ENCODE peak calls at places on chromosomes 2 and 18, in five cellular contexts. P is SK-N-SH, Q is HCT116, S is HepG2, I is GM12878. T is an unnamed sample.

GRCh38 chr18:2906522-2907458 is 60.0 kb downstream of the EMILIN2 start:
- DNase-seq in P (peak), S (peak), Q (no peak), I (no peak), T (no peak)

GRCh38 chr18:43170586-43170985 is 55.1 kb upstream of the RIT2 start:
- DNase-seq in Q (no peak), I (no peak), S (no peak), P (no peak), T (no peak)

GRCh38 chr18:23718731-23719130 is 29.5 kb downstream of the LAMA3 start:
- DNase-seq in Q (no peak), S (no peak), P (no peak), I (no peak), T (no peak)

GRCh38 chr18:75008186-75008585 is 200.8 kb downstream of the PTGR3 start:
- DNase-seq in Q (no peak), S (no peak), I (no peak), P (no peak), T (no peak)

GRCh38 chr2:240615830-240616547 is 9.3 kb upstream of the GPR35 start:
- DNase-seq in S (no peak), Q (no peak), P (peak), I (no peak), T (no peak)

GRCh38 chr18:69689081-69689759 is 258.5 kb downstream of the CD226 start:
- DNase-seq in S (no peak), Q (no peak), P (no peak), I (no peak), T (no peak)

GRCh38 chr2:99911711-99912110 is 230.7 kb downstream of the AFF3 start:
- DNase-seq in P (no peak), Q (no peak), I (no peak), S (no peak), T (no peak)

GRCh38 chr2:19235308-19235707 is 123.1 kb downstream of the OSR1 start:
- DNase-seq in Q (no peak), S (no peak), I (no peak), P (no peak), T (no peak)

GRCh38 chr2:5360081-5360480 is 332.1 kb upstream of the SOX11 start:
- DNase-seq in I (no peak), P (no peak), S (no peak), Q (no peak), T (no peak)

GRCh38 chr2:108215794-108216211 is 24.0 kb upstream of the SULT1C3 start:
- DNase-seq in S (peak), P (no peak), Q (peak), I (no peak), T (peak)

GRCh38 chr2:37020212-37020886 is 54.0 kb upstream of the STRN start:
- DNase-seq in Q (no peak), S (no peak), I (no peak), P (peak), T (no peak)

GRCh38 chr18:73975266-73975665 is 172.4 kb downstream of the FBXO15 start:
- DNase-seq in S (no peak), I (no peak), Q (no peak), P (no peak), T (no peak)

GRCh38 chr18:43574974-43575373 is 297.7 kb upstream of the SYT4 start:
- DNase-seq in S (no peak), Q (no peak), I (no peak), P (no peak), T (no peak)

GRCh38 chr2:233217892-233218377 is 33.5 kb upstream of the ATG16L1 start:
- DNase-seq in P (no peak), Q (no peak), S (no peak), I (no peak), T (no peak)

GRCh38 chr2:118846667-118847446 is 591 bp downstream of the EN1 start:
- DNase-seq in P (peak), I (no peak), S (no peak), Q (no peak), T (no peak)

GRCh38 chr2:25338401-25338800 is 3.3 kb downstream of the DNMT3A start:
- DNase-seq in I (no peak), S (no peak), Q (no peak), P (peak), T (no peak)

GRCh38 chr18:6482198-6482977 is 67.7 kb upstream of the L3MBTL4 start:
- DNase-seq in I (no peak), P (peak), Q (no peak), S (peak), T (no peak)

GRCh38 chr2:46917628-46918027 is 2.0 kb upstream of the MCFD2 start:
- DNase-seq in I (peak), P (no peak), S (no peak), Q (no peak), T (no peak)

GRCh38 chr18:75827781-75828274 is 400.3 kb upstream of the SMIM21 start:
- DNase-seq in P (no peak), S (no peak), I (no peak), Q (no peak), T (no peak)

GRCh38 chr18:46301081-46301480 is 196.9 kb downstream of the HAUS1 start:
- DNase-seq in Q (no peak), S (no peak), I (no peak), P (no peak), T (no peak)

GRCh38 chr2:45494275-45494977 is 116.6 kb downstream of the SRBD1 start:
- DNase-seq in I (peak), P (peak), Q (peak), S (peak), T (peak)

GRCh38 chr2:134167015-134167414 is 86.9 kb upstream of the MGAT5 start:
- DNase-seq in I (no peak), S (no peak), P (no peak), Q (peak), T (no peak)

GRCh38 chr2:220373878-220374277 is 746.4 kb downstream of the SLC4A3 start:
- DNase-seq in Q (no peak), S (no peak), P (no peak), I (no peak), T (no peak)
- TF ChIP-seq JUND in Q (no peak), S (no peak), P (no peak), I (no peak), T (no peak)

DNA sequence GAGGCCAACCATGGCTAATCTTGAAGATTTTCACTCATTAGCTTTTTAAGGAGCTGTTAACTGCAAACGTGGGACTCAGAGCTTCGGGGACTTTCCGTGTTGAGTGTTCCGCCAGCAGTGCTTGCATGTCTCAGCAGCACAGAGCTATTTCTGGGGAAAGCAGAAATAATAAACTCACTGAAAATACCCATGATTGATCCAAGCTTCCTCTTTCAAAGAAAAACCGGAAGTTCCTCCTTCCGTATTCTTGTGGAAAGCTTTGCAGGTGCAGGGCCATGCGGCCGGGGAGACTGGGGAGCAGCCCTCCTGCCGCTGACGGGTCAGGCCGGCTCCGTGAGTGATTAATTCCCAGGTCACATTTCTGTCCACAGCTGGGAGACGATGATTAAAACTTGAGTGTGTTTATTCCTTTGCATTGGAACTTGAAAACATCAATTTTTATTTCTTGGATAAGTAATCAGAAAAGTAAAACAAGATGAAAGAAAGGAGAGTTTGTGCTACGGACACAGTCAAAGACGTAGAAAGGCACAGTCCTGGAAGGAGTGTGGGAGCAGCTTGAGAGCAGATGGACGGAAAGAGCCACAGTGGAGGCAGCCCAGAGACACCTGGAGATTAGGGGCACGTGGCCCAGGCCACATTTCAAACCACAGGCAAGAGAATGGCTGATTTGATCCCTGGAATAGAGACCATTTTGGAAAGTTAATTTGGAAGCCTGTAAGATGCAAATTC is 54.2 kb upstream of the CTDP1 start:
- DNase-seq in Q (no peak), I (peak), S (no peak), P (no peak), T (no peak)
- TF ChIP-seq JUND in Q (no peak), I (no peak), S (no peak), P (no peak), T (no peak)

GRCh38 chr2:105929506-105929905 is 184.8 kb downstream of the NCK2 start:
- DNase-seq in Q (no peak), P (peak), S (no peak), I (no peak), T (no peak)
- TF ChIP-seq JUND in Q (no peak), P (no peak), S (no peak), I (no peak), T (no peak)

GRCh38 chr2:70685771-70686171 is 82.2 kb downstream of the ADD2 start:
- DNase-seq in S (no peak), Q (no peak), P (no peak), I (no peak), T (no peak)
- TF ChIP-seq JUND in S (no peak), Q (no peak), P (no peak), I (no peak), T (no peak)

GRCh38 chr2:60643747-60644146 is 90.3 kb upstream of the BCL11A start:
- DNase-seq in P (no peak), S (no peak), Q (no peak), I (no peak), T (no peak)

GRCh38 chr2:60644942-60645341 is 91.5 kb upstream of the BCL11A start:
- DNase-seq in P (no peak), I (no peak), Q (no peak), S (no peak), T (no peak)

DNA sequence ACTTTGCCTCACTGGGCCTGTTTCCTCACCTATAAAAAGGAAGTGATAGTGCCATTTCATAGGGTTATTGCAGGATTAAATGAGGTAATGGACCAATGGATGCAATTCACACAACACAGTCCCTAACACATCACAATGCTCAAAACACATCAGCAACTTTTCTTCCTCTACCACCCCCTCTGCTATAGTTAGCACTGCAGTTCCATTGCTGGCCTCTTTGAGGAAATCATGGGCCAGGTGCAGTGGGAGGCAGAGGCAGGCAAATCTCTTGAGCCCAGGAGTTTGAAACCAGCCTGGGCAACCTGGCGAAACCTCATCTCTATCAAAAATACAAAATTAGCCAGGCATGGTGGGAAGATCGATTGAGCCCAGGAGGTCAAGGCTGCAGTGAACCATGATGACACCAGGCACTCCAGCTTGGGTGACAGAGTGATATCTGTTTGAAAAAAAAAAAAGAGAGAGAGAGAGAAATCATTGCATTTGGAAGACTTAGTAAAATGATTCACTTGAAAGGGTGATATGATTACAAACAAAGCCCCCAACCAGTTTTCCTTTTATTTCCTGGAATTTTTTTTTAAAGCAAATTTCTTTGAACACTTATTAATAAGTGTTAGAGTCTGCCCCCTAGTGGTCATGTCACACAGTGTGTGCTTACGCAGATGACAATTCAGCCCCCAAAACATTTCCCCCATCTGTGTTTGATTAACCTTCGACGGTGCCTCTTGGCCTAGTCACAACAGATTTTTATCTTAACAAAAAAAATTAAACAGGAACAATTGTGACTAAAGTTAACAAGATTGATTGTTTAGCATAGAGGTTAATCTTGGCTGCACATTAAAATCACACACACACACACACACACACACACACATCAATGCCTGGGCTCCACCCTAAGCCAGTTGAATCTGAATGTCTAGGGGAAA is 88.7 kb upstream of the BCL11A start:
- DNase-seq in P (peak), S (peak), Q (peak), I (no peak), T (peak)
- TF ChIP-seq JUND in P (no peak), S (no peak), Q (no peak), I (no peak), T (no peak)

DNA sequence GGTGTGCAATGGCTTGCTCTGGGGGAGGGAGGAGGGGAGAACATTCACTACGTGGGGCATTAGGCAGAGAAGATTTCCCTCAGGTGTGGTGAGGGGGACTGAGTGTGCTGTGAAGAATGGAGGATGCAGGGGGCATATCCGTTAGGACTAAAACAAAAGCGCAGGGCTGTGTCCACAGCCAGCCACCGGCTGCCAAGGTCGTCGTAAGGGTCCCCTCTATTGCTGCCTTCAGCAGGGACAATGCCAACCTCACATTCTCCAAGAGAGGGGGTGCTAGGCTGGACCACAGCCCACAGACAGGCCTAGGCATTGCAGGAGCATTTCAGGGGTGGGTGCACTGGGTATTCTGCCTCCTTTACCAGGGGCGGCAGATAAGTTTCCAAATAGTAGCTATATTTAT is 74.7 kb upstream of the OTOF start:
- DNase-seq in P (no peak), Q (no peak), I (no peak), S (no peak), T (no peak)
- TF ChIP-seq JUND in P (no peak), Q (no peak), I (no peak), S (no peak), T (no peak)

GRCh38 chr2:219020604-219021365 is 20.5 kb downstream of the CFAP65 start:
- DNase-seq in P (peak), S (no peak), I (no peak), Q (no peak), T (peak)

GRCh38 chr2:219023045-219023605 is 18.2 kb downstream of the CFAP65 start:
- DNase-seq in Q (no peak), I (no peak), S (no peak), P (no peak), T (no peak)

GRCh38 chr2:219022041-219022440 is 19.3 kb downstream of the CFAP65 start:
- DNase-seq in S (no peak), Q (no peak), P (no peak), I (no peak), T (no peak)

GRCh38 chr2:219022616-219023015 is 18.7 kb downstream of the CFAP65 start:
- DNase-seq in Q (no peak), S (no peak), P (no peak), I (no peak), T (no peak)

DNA sequence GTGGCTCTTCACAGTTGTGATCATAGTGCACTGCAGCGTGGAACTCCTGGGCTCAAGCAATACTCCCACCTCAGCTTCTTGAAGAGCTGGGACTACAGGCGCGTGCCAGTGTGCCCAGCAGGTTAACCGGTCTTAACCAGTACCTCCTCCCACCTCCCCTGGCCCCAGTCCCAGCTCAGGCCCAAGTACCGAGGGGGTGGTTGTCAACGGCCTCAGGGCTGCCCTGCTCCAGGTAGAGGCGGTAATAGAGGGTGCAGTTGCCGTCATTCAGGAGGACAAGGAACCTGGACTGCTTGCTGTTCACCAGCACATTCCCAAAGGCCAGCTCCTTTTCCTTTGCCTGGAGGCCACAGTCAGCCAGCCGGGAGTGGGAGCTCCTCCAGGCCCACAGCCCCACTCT is 19.7 kb downstream of the CFAP65 start:
- DNase-seq in P (no peak), Q (no peak), I (no peak), S (no peak), T (no peak)
- TF ChIP-seq JUND in P (no peak), Q (no peak), I (no peak), S (no peak), T (no peak)